ENCODE peak calls at places on chromosome 4, in nine cellular contexts. One of them, this sample, is unnamed.

GRCh38 chr4:55336138-55337034 is 9.7 kb upstream of the SRD5A3 start:
- DNase-seq in substantia nigra: no peak
- DNase-seq in stimulated activated CD4-positive, alpha-beta T cell treated with anti-CD3 and anti-CD28 coated beads, Interleukin-12 subunit alpha, Interleukin-12 subunit beta, amount 100 ng/mL, for 24 hours: no peak
- DNase-seq in activated CD4-positive, alpha-beta T cell treated with anti-CD3 and anti-CD28 coated beads, Interleukin-2, amount 50 U/mL, for 1 hour: no peak
- DNase-seq in hypothalamus: no peak
- DNase-seq in effector CD8-positive, alpha-beta T cell: no peak
- DNase-seq in cardiac muscle cell: no peak
- DNase-seq in LoVo: no peak
- DNase-seq in Jurkat, Clone E6-1: peak; percentile 76
- DNase-seq in this sample: peak; percentile 84

GRCh38 chr4:140871368-140871767 is 115.2 kb upstream of the TBC1D9 start:
- DNase-seq in substantia nigra: no peak
- DNase-seq in effector CD8-positive, alpha-beta T cell: no peak
- DNase-seq in stimulated activated CD4-positive, alpha-beta T cell treated with anti-CD3 and anti-CD28 coated beads, Interleukin-12 subunit alpha, Interleukin-12 subunit beta, amount 100 ng/mL, for 24 hours: no peak
- DNase-seq in Jurkat, Clone E6-1: no peak
- DNase-seq in LoVo: no peak
- DNase-seq in hypothalamus: no peak
- DNase-seq in activated CD4-positive, alpha-beta T cell treated with anti-CD3 and anti-CD28 coated beads, Interleukin-2, amount 50 U/mL, for 1 hour: no peak
- DNase-seq in cardiac muscle cell: no peak
- DNase-seq in this sample: no peak

GRCh38 chr4:101621120-101621519 is 169.4 kb upstream of the BANK1 start:
- DNase-seq in stimulated activated CD4-positive, alpha-beta T cell treated with anti-CD3 and anti-CD28 coated beads, Interleukin-12 subunit alpha, Interleukin-12 subunit beta, amount 100 ng/mL, for 24 hours: no peak
- DNase-seq in activated CD4-positive, alpha-beta T cell treated with anti-CD3 and anti-CD28 coated beads, Interleukin-2, amount 50 U/mL, for 1 hour: no peak
- DNase-seq in LoVo: no peak
- DNase-seq in substantia nigra: no peak
- DNase-seq in hypothalamus: no peak
- DNase-seq in cardiac muscle cell: peak; percentile 53
- DNase-seq in Jurkat, Clone E6-1: no peak
- DNase-seq in effector CD8-positive, alpha-beta T cell: no peak
- DNase-seq in this sample: no peak

GRCh38 chr4:105797225-105797624 is 88.6 kb downstream of the GSTCD start:
- DNase-seq in cardiac muscle cell: no peak
- DNase-seq in effector CD8-positive, alpha-beta T cell: no peak
- DNase-seq in Jurkat, Clone E6-1: no peak
- DNase-seq in substantia nigra: no peak
- DNase-seq in activated CD4-positive, alpha-beta T cell treated with anti-CD3 and anti-CD28 coated beads, Interleukin-2, amount 50 U/mL, for 1 hour: no peak
- DNase-seq in stimulated activated CD4-positive, alpha-beta T cell treated with anti-CD3 and anti-CD28 coated beads, Interleukin-12 subunit alpha, Interleukin-12 subunit beta, amount 100 ng/mL, for 24 hours: no peak
- DNase-seq in hypothalamus: no peak
- DNase-seq in LoVo: no peak
- DNase-seq in this sample: no peak

GRCh38 chr4:18180892-18181291 is 159.3 kb upstream of the LCORL start:
- DNase-seq in Jurkat, Clone E6-1: no peak
- DNase-seq in activated CD4-positive, alpha-beta T cell treated with anti-CD3 and anti-CD28 coated beads, Interleukin-2, amount 50 U/mL, for 1 hour: no peak
- DNase-seq in substantia nigra: no peak
- DNase-seq in effector CD8-positive, alpha-beta T cell: no peak
- DNase-seq in cardiac muscle cell: no peak
- DNase-seq in hypothalamus: no peak
- DNase-seq in stimulated activated CD4-positive, alpha-beta T cell treated with anti-CD3 and anti-CD28 coated beads, Interleukin-12 subunit alpha, Interleukin-12 subunit beta, amount 100 ng/mL, for 24 hours: no peak
- DNase-seq in LoVo: no peak
- DNase-seq in this sample: no peak

GRCh38 chr4:24857996-24858395 is 54.8 kb downstream of the CCDC149 start:
- DNase-seq in stimulated activated CD4-positive, alpha-beta T cell treated with anti-CD3 and anti-CD28 coated beads, Interleukin-12 subunit alpha, Interleukin-12 subunit beta, amount 100 ng/mL, for 24 hours: no peak
- DNase-seq in cardiac muscle cell: peak; percentile 59
- DNase-seq in Jurkat, Clone E6-1: no peak
- DNase-seq in hypothalamus: no peak
- DNase-seq in LoVo: no peak
- DNase-seq in effector CD8-positive, alpha-beta T cell: no peak
- DNase-seq in activated CD4-positive, alpha-beta T cell treated with anti-CD3 and anti-CD28 coated beads, Interleukin-2, amount 50 U/mL, for 1 hour: no peak
- DNase-seq in substantia nigra: no peak
- DNase-seq in this sample: no peak

GRCh38 chr4:123846627-123847026 is 450.0 kb downstream of the SPRY1 start:
- DNase-seq in Jurkat, Clone E6-1: no peak
- DNase-seq in activated CD4-positive, alpha-beta T cell treated with anti-CD3 and anti-CD28 coated beads, Interleukin-2, amount 50 U/mL, for 1 hour: no peak
- DNase-seq in effector CD8-positive, alpha-beta T cell: no peak
- DNase-seq in substantia nigra: no peak
- DNase-seq in cardiac muscle cell: no peak
- DNase-seq in stimulated activated CD4-positive, alpha-beta T cell treated with anti-CD3 and anti-CD28 coated beads, Interleukin-12 subunit alpha, Interleukin-12 subunit beta, amount 100 ng/mL, for 24 hours: no peak
- DNase-seq in LoVo: no peak
- DNase-seq in hypothalamus: no peak
- DNase-seq in this sample: no peak

GRCh38 chr4:67918428-67918827 is 34.6 kb upstream of the TMPRSS11D start:
- DNase-seq in stimulated activated CD4-positive, alpha-beta T cell treated with anti-CD3 and anti-CD28 coated beads, Interleukin-12 subunit alpha, Interleukin-12 subunit beta, amount 100 ng/mL, for 24 hours: no peak
- DNase-seq in effector CD8-positive, alpha-beta T cell: no peak
- DNase-seq in activated CD4-positive, alpha-beta T cell treated with anti-CD3 and anti-CD28 coated beads, Interleukin-2, amount 50 U/mL, for 1 hour: no peak
- DNase-seq in substantia nigra: no peak
- DNase-seq in Jurkat, Clone E6-1: no peak
- DNase-seq in LoVo: no peak
- DNase-seq in cardiac muscle cell: no peak
- DNase-seq in hypothalamus: no peak
- DNase-seq in this sample: no peak

GRCh38 chr4:68883870-68884269 is 67.7 kb downstream of the UGT2A3 start:
- DNase-seq in activated CD4-positive, alpha-beta T cell treated with anti-CD3 and anti-CD28 coated beads, Interleukin-2, amount 50 U/mL, for 1 hour: no peak
- DNase-seq in Jurkat, Clone E6-1: no peak
- DNase-seq in substantia nigra: no peak
- DNase-seq in effector CD8-positive, alpha-beta T cell: no peak
- DNase-seq in LoVo: no peak
- DNase-seq in hypothalamus: no peak
- DNase-seq in cardiac muscle cell: no peak
- DNase-seq in stimulated activated CD4-positive, alpha-beta T cell treated with anti-CD3 and anti-CD28 coated beads, Interleukin-12 subunit alpha, Interleukin-12 subunit beta, amount 100 ng/mL, for 24 hours: no peak
- DNase-seq in this sample: no peak

GRCh38 chr4:6938237-6938636 is 28.6 kb downstream of the TBC1D14 start:
- DNase-seq in activated CD4-positive, alpha-beta T cell treated with anti-CD3 and anti-CD28 coated beads, Interleukin-2, amount 50 U/mL, for 1 hour: no peak
- DNase-seq in hypothalamus: no peak
- DNase-seq in cardiac muscle cell: no peak
- DNase-seq in substantia nigra: no peak
- DNase-seq in LoVo: no peak
- DNase-seq in effector CD8-positive, alpha-beta T cell: no peak
- DNase-seq in stimulated activated CD4-positive, alpha-beta T cell treated with anti-CD3 and anti-CD28 coated beads, Interleukin-12 subunit alpha, Interleukin-12 subunit beta, amount 100 ng/mL, for 24 hours: no peak
- DNase-seq in Jurkat, Clone E6-1: no peak
- DNase-seq in this sample: no peak

GRCh38 chr4:105587851-105588250 is 35.4 kb downstream of the ARHGEF38 start:
- DNase-seq in effector CD8-positive, alpha-beta T cell: no peak
- DNase-seq in cardiac muscle cell: no peak
- DNase-seq in substantia nigra: no peak
- DNase-seq in Jurkat, Clone E6-1: no peak
- DNase-seq in stimulated activated CD4-positive, alpha-beta T cell treated with anti-CD3 and anti-CD28 coated beads, Interleukin-12 subunit alpha, Interleukin-12 subunit beta, amount 100 ng/mL, for 24 hours: no peak
- DNase-seq in activated CD4-positive, alpha-beta T cell treated with anti-CD3 and anti-CD28 coated beads, Interleukin-2, amount 50 U/mL, for 1 hour: no peak
- DNase-seq in hypothalamus: no peak
- DNase-seq in LoVo: no peak
- DNase-seq in this sample: no peak

GRCh38 chr4:173181769-173182374 is 13.3 kb downstream of the GALNT7 start:
- DNase-seq in effector CD8-positive, alpha-beta T cell: no peak
- DNase-seq in Jurkat, Clone E6-1: no peak
- DNase-seq in LoVo: no peak
- DNase-seq in stimulated activated CD4-positive, alpha-beta T cell treated with anti-CD3 and anti-CD28 coated beads, Interleukin-12 subunit alpha, Interleukin-12 subunit beta, amount 100 ng/mL, for 24 hours: no peak
- DNase-seq in activated CD4-positive, alpha-beta T cell treated with anti-CD3 and anti-CD28 coated beads, Interleukin-2, amount 50 U/mL, for 1 hour: no peak
- DNase-seq in cardiac muscle cell: peak; percentile 72
- DNase-seq in substantia nigra: no peak
- DNase-seq in hypothalamus: no peak
- DNase-seq in this sample: no peak

GRCh38 chr4:721261-722171 is 15.9 kb downstream of the PCGF3 start:
- DNase-seq in substantia nigra: no peak
- DNase-seq in effector CD8-positive, alpha-beta T cell: no peak
- DNase-seq in activated CD4-positive, alpha-beta T cell treated with anti-CD3 and anti-CD28 coated beads, Interleukin-2, amount 50 U/mL, for 1 hour: no peak
- DNase-seq in hypothalamus: no peak
- DNase-seq in cardiac muscle cell: peak; percentile 62
- DNase-seq in LoVo: no peak
- DNase-seq in Jurkat, Clone E6-1: no peak
- DNase-seq in stimulated activated CD4-positive, alpha-beta T cell treated with anti-CD3 and anti-CD28 coated beads, Interleukin-12 subunit alpha, Interleukin-12 subunit beta, amount 100 ng/mL, for 24 hours: no peak
- DNase-seq in this sample: no peak